ENCODE peak calls at places on chromosomes 5 and 9, in four cellular contexts. One of them, this sample, is unnamed.

GRCh38 chr9:38683336-38683735 is 36.6 kb downstream of the FAM240B start:
- DNase-seq in omental fat pad: no peak
- DNase-seq in LoVo: no peak
- DNase-seq in glomerular endothelial cell: no peak
- DNase-seq in this sample: no peak

GRCh38 chr9:108809269-108809668 is 46.5 kb downstream of the ACTL7B start:
- DNase-seq in glomerular endothelial cell: no peak
- DNase-seq in omental fat pad: no peak
- DNase-seq in LoVo: no peak
- DNase-seq in this sample: no peak

GRCh38 chr5:171839112-171839511 is 53.5 kb downstream of the SMIM23 start:
- DNase-seq in LoVo: no peak
- DNase-seq in omental fat pad: no peak
- DNase-seq in glomerular endothelial cell: no peak
- DNase-seq in this sample: no peak

GRCh38 chr9:17695482-17695881 is 116.6 kb downstream of the SH3GL2 start:
- DNase-seq in glomerular endothelial cell: no peak
- DNase-seq in omental fat pad: no peak
- DNase-seq in LoVo: no peak
- DNase-seq in this sample: no peak

GRCh38 chr5:157575096-157575872 is at the start of gene ADAM19:
- DNase-seq in LoVo: peak
- DNase-seq in glomerular endothelial cell: no peak
- DNase-seq in omental fat pad: no peak
- DNase-seq in this sample: no peak

GRCh38 chr5:56659991-56660390 is 155.4 kb upstream of the MAP3K1 start:
- DNase-seq in glomerular endothelial cell: no peak
- DNase-seq in omental fat pad: no peak
- DNase-seq in LoVo: no peak
- DNase-seq in this sample: no peak

GRCh38 chr5:14726066-14726838 is 61.7 kb downstream of the OTULIN start:
- DNase-seq in LoVo: no peak
- DNase-seq in omental fat pad: no peak
- DNase-seq in glomerular endothelial cell: no peak
- DNase-seq in this sample: no peak

GRCh38 chr5:67014957-67015400 is 181.6 kb downstream of the CD180 start:
- DNase-seq in LoVo: peak
- DNase-seq in glomerular endothelial cell: peak
- DNase-seq in omental fat pad: no peak
- DNase-seq in this sample: no peak

GRCh38 chr9:109311731-109312130 is 9.1 kb downstream of the EPB41L4B start:
- DNase-seq in omental fat pad: no peak
- DNase-seq in glomerular endothelial cell: no peak
- DNase-seq in LoVo: no peak
- DNase-seq in this sample: no peak

GRCh38 chr5:135543151-135543818 is 7.5 kb upstream of the NEUROG1 start:
- DNase-seq in LoVo: no peak
- DNase-seq in glomerular endothelial cell: no peak
- DNase-seq in omental fat pad: no peak
- DNase-seq in this sample: no peak

This sample was measured in Panc1.